ENCODE peak calls at places on chromosomes 1 and 21, in five cellular contexts. One of them, this sample, is unnamed.
A peak's percentile ranks its signal among the peaks of the same experiment; 100 is the strongest.

GRCh38 chr1:235642021-235642942 is 7.3 kb downstream of the GNG4 start:
- DNase-seq in esophagus squamous epithelium: no peak
- DNase-seq in PC-3: peak; percentile 61
- DNase-seq in CD8-positive, alpha-beta T cell: peak; percentile 45
- DNase-seq in fibroblast of the aortic adventitia: no peak
- DNase-seq in this sample: no peak

GRCh38 chr1:29343908-29344307 is 107.6 kb downstream of the PTPRU start:
- DNase-seq in esophagus squamous epithelium: no peak
- DNase-seq in PC-3: no peak
- DNase-seq in CD8-positive, alpha-beta T cell: no peak
- DNase-seq in fibroblast of the aortic adventitia: no peak
- DNase-seq in this sample: no peak

GRCh38 chr1:43074244-43074643 is 97.8 kb downstream of the EBNA1BP2 start:
- DNase-seq in esophagus squamous epithelium: no peak
- DNase-seq in PC-3: peak; percentile 70
- DNase-seq in CD8-positive, alpha-beta T cell: no peak
- DNase-seq in fibroblast of the aortic adventitia: no peak
- DNase-seq in this sample: no peak

GRCh38 chr21:38175321-38175720 is 81.5 kb upstream of the KCNJ15 start:
- DNase-seq in esophagus squamous epithelium: no peak
- DNase-seq in PC-3: no peak
- DNase-seq in CD8-positive, alpha-beta T cell: no peak
- DNase-seq in fibroblast of the aortic adventitia: peak; percentile 38
- DNase-seq in this sample: no peak

GRCh38 chr1:155983191-155984023 is 5.1 kb upstream of the ARHGEF2 start:
- DNase-seq in esophagus squamous epithelium: no peak
- DNase-seq in PC-3: peak; percentile 70
- DNase-seq in CD8-positive, alpha-beta T cell: no peak
- DNase-seq in fibroblast of the aortic adventitia: peak; percentile 100
- DNase-seq in this sample: peak; percentile 85

GRCh38 chr1:13593511-13594131 is 10.0 kb downstream of the PDPN start:
- DNase-seq in esophagus squamous epithelium: no peak
- DNase-seq in PC-3: peak; percentile 43
- DNase-seq in CD8-positive, alpha-beta T cell: no peak
- DNase-seq in fibroblast of the aortic adventitia: peak; percentile 79
- DNase-seq in this sample: peak; percentile 75

GRCh38 chr1:19616489-19616888 is 27.6 kb upstream of the NBL1 start:
- DNase-seq in esophagus squamous epithelium: no peak
- DNase-seq in PC-3: peak; percentile 48
- DNase-seq in CD8-positive, alpha-beta T cell: no peak
- DNase-seq in fibroblast of the aortic adventitia: peak; percentile 64
- DNase-seq in this sample: no peak

GRCh38 chr1:180632326-180633088 is 685 bp downstream of the XPR1 start:
- DNase-seq in esophagus squamous epithelium: no peak
- DNase-seq in PC-3: peak; percentile 19
- DNase-seq in CD8-positive, alpha-beta T cell: peak; percentile 16
- DNase-seq in fibroblast of the aortic adventitia: peak; percentile 18
- DNase-seq in this sample: no peak

GRCh38 chr1:11339346-11340247 is 66.6 kb downstream of the UBIAD1 start:
- DNase-seq in esophagus squamous epithelium: no peak
- DNase-seq in PC-3: peak; percentile 31
- DNase-seq in CD8-positive, alpha-beta T cell: no peak
- DNase-seq in fibroblast of the aortic adventitia: no peak
- DNase-seq in this sample: no peak

GRCh38 chr1:3187415-3188149 is 118.6 kb downstream of the PRDM16 start:
- DNase-seq in esophagus squamous epithelium: no peak
- DNase-seq in PC-3: no peak
- DNase-seq in CD8-positive, alpha-beta T cell: no peak
- DNase-seq in fibroblast of the aortic adventitia: no peak
- DNase-seq in this sample: no peak

GRCh38 chr1:53508991-53509663 is 49.9 kb downstream of the DMRTB1 start:
- DNase-seq in esophagus squamous epithelium: no peak
- DNase-seq in PC-3: no peak
- DNase-seq in CD8-positive, alpha-beta T cell: no peak
- DNase-seq in fibroblast of the aortic adventitia: peak; percentile 31
- DNase-seq in this sample: no peak

DNA sequence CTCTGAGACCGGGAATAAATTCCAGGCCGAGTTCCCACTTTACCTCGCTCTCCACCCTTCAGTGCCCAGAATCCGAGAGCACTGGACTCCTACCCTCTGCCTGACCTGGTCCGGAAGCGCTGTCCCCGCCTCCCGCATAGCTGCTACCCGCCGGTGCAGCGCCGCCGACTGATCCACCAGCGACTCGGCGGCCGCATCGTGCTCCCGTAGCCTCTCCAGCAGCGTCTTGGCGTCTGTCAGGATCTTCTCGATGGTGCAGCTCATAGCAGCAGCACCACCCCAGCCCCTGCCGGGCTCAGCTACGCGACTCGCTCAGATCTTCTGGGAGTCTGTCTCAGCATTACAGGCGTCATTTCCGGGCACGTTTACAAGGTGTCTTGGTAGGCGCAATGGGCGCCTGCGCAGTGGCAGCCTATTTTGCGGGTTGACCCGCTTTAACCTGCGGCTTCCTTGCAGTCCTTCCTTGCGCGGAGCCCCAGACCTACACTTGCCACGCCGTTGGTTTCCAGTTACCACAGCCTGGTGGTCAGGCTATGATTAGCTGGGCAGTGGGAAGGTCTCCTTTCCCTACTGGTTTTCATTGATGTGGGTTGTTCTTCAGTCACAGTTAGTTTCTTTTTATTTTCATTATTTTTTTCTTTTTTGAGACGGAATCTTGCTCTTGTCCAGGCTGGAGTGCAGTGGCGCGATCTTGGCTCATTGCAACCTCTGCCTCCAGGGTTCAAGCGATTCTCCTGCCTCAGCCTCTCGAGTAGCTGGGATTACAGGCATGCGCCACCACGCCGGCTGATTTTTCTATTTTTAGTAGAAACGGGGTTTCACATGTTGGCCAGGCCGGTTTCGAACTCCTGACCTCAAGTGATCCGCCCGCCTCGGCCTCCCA is at the start of gene SIKE1:
- DNase-seq in esophagus squamous epithelium: peak; percentile 73
- DNase-seq in PC-3: peak; percentile 95
- DNase-seq in CD8-positive, alpha-beta T cell: peak; percentile 87
- DNase-seq in fibroblast of the aortic adventitia: peak; percentile 92
- DNase-seq in this sample: peak; percentile 91
- TF ChIP-seq CTCF in esophagus squamous epithelium: peak; percentile 24
- TF ChIP-seq CTCF in PC-3: no peak
- TF ChIP-seq CTCF in CD8-positive, alpha-beta T cell: no peak
- TF ChIP-seq CTCF in fibroblast of the aortic adventitia: no peak
- TF ChIP-seq CTCF in this sample: peak; percentile 3

GRCh38 chr1:152108899-152109222 is 6.4 kb downstream of the TCHH start:
- DNase-seq in esophagus squamous epithelium: no peak
- DNase-seq in PC-3: no peak
- DNase-seq in CD8-positive, alpha-beta T cell: no peak
- DNase-seq in fibroblast of the aortic adventitia: no peak
- DNase-seq in this sample: no peak

GRCh38 chr1:152110365-152110859 is 4.8 kb downstream of the TCHH start:
- DNase-seq in esophagus squamous epithelium: no peak
- DNase-seq in PC-3: peak; percentile 49
- DNase-seq in CD8-positive, alpha-beta T cell: no peak
- DNase-seq in fibroblast of the aortic adventitia: peak; percentile 48
- DNase-seq in this sample: no peak

GRCh38 chr1:152110860-152111514 is 4.3 kb downstream of the TCHH start:
- DNase-seq in esophagus squamous epithelium: no peak
- DNase-seq in PC-3: peak; percentile 50
- DNase-seq in CD8-positive, alpha-beta T cell: no peak
- DNase-seq in fibroblast of the aortic adventitia: peak; percentile 48
- DNase-seq in this sample: no peak

GRCh38 chr1:152109231-152109997 is 5.8 kb downstream of the TCHH start:
- DNase-seq in esophagus squamous epithelium: no peak
- DNase-seq in PC-3: peak; percentile 44
- DNase-seq in CD8-positive, alpha-beta T cell: no peak
- DNase-seq in fibroblast of the aortic adventitia: peak; percentile 18
- DNase-seq in this sample: no peak

GRCh38 chr1:152109998-152110294 is 5.3 kb downstream of the TCHH start:
- DNase-seq in esophagus squamous epithelium: no peak
- DNase-seq in PC-3: no peak
- DNase-seq in CD8-positive, alpha-beta T cell: no peak
- DNase-seq in fibroblast of the aortic adventitia: no peak
- DNase-seq in this sample: no peak
- H3K4me3 ChIP-seq in esophagus squamous epithelium: peak overlapping the region; percentile 49
- H3K4me3 ChIP-seq in PC-3: peak overlapping the region; percentile 71
- H3K4me3 ChIP-seq in CD8-positive, alpha-beta T cell: peak overlapping the region; percentile 61
- H3K4me3 ChIP-seq in fibroblast of the aortic adventitia: peak overlapping the region; percentile 64
- H3K4me3 ChIP-seq in this sample: peak overlapping the region; percentile 39

GRCh38 chr1:39508857-39509305 is 17.4 kb downstream of the BMP8A start:
- DNase-seq in esophagus squamous epithelium: no peak
- DNase-seq in PC-3: no peak
- DNase-seq in CD8-positive, alpha-beta T cell: no peak
- DNase-seq in fibroblast of the aortic adventitia: peak; percentile 25
- DNase-seq in this sample: no peak
- TF ChIP-seq CTCF in esophagus squamous epithelium: no peak
- TF ChIP-seq CTCF in PC-3: no peak
- TF ChIP-seq CTCF in CD8-positive, alpha-beta T cell: no peak
- TF ChIP-seq CTCF in fibroblast of the aortic adventitia: no peak
- TF ChIP-seq CTCF in this sample: no peak

GRCh38 chr1:167332503-167332902 is 111.8 kb downstream of the POU2F1 start:
- DNase-seq in esophagus squamous epithelium: no peak
- DNase-seq in PC-3: peak; percentile 51
- DNase-seq in CD8-positive, alpha-beta T cell: no peak
- DNase-seq in fibroblast of the aortic adventitia: peak; percentile 43
- DNase-seq in this sample: no peak
- H3K4me3 ChIP-seq in esophagus squamous epithelium: no peak overlapping the region
- H3K4me3 ChIP-seq in PC-3: no peak overlapping the region
- H3K4me3 ChIP-seq in CD8-positive, alpha-beta T cell: no peak overlapping the region
- H3K4me3 ChIP-seq in fibroblast of the aortic adventitia: no peak overlapping the region
- H3K4me3 ChIP-seq in this sample: no peak overlapping the region

GRCh38 chr1:206430031-206430983 is 40.0 kb upstream of the IKBKE start:
- DNase-seq in esophagus squamous epithelium: no peak
- DNase-seq in PC-3: peak; percentile 90
- DNase-seq in CD8-positive, alpha-beta T cell: no peak
- DNase-seq in fibroblast of the aortic adventitia: peak; percentile 87
- DNase-seq in this sample: no peak
- TF ChIP-seq CTCF in esophagus squamous epithelium: no peak
- TF ChIP-seq CTCF in PC-3: peak; percentile 46
- TF ChIP-seq CTCF in CD8-positive, alpha-beta T cell: no peak
- TF ChIP-seq CTCF in fibroblast of the aortic adventitia: peak; percentile 65
- TF ChIP-seq CTCF in this sample: no peak

DNA sequence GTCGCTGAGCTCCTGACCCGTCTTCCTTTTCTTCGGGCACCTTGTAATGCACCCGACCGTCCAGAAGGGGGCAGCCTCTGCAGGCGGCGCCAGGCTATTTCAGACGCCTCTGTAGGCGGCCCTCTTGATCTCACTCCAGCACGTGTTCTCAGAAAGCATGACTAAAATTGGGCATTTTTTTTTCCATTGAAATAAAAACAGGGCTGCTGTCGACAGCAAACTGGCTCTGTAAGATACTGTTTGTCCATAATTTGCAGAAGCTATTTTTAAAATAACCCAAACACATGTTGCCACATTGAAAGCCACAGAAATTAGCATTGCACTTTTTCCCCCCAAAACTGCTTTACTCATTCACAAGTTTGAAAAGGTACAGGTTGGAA is 78.0 kb downstream of the STUM start:
- DNase-seq in esophagus squamous epithelium: no peak
- DNase-seq in PC-3: peak; percentile 88
- DNase-seq in CD8-positive, alpha-beta T cell: peak; percentile 53
- DNase-seq in fibroblast of the aortic adventitia: peak; percentile 75
- DNase-seq in this sample: peak; percentile 37
- H3K4me3 ChIP-seq in esophagus squamous epithelium: no peak overlapping the region
- H3K4me3 ChIP-seq in PC-3: no peak overlapping the region
- H3K4me3 ChIP-seq in CD8-positive, alpha-beta T cell: peak overlapping the region; percentile 14
- H3K4me3 ChIP-seq in fibroblast of the aortic adventitia: no peak overlapping the region
- H3K4me3 ChIP-seq in this sample: no peak overlapping the region

DNA sequence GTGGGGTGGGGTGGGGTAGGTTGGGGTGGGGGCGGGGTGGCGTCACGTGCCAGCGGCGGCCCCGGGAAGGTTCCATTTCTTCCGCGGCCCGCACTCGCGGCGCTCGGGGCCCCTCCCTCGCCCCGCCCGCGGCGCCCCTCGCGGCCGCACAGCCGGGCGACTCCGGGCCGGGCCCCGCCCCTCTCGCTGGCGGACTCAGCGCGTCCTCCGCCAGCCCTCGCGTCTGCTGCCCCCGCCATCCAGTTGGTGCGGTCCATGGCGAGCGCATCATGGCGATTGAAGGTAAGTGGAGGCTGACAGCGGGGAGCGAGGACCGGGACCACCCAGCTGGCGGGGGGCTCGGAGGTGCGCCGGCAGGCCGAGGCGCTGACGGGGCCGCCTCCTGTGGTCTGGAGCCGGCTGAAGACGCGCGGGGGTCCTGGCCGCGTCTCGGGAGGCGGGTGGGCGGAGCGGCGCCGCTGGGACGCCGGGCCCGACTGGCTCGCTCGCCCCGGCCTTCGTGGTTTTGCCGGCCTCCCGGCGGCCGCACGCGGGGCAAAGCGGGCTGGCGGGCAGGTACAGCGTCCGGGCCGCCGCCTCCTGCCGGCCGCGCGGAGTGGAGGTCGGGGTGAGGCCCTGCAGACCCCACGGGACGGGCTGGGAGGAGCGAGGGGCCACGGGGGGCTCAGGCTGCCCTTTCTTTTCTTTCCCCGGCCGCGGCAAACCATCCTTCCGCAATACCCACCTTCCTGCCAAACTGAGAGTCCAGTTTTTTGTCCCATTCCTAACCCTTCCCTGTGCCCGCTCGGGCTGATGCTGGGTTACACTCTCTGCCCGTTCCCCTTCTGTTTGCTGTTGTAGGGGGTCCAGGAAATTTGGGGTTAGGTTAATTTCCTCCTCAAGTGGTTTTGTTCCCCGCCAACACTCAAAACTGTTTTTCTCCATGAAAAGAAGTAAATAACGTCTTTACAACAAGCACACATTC is at the start of gene SYT14:
- DNase-seq in esophagus squamous epithelium: no peak
- DNase-seq in PC-3: peak; percentile 63
- DNase-seq in CD8-positive, alpha-beta T cell: no peak
- DNase-seq in fibroblast of the aortic adventitia: peak; percentile 40
- DNase-seq in this sample: no peak
- TF ChIP-seq CTCF in esophagus squamous epithelium: no peak
- TF ChIP-seq CTCF in PC-3: peak; percentile 29
- TF ChIP-seq CTCF in CD8-positive, alpha-beta T cell: no peak
- TF ChIP-seq CTCF in fibroblast of the aortic adventitia: no peak
- TF ChIP-seq CTCF in this sample: peak; percentile 24

GRCh38 chr21:36700295-36700960 is 1.5 kb downstream of the SIM2 start:
- DNase-seq in esophagus squamous epithelium: no peak
- DNase-seq in PC-3: no peak
- DNase-seq in CD8-positive, alpha-beta T cell: no peak
- DNase-seq in fibroblast of the aortic adventitia: no peak
- DNase-seq in this sample: no peak
- H3K4me3 ChIP-seq in esophagus squamous epithelium: peak overlapping the region; percentile 73
- H3K4me3 ChIP-seq in PC-3: peak overlapping the region; percentile 95
- H3K4me3 ChIP-seq in CD8-positive, alpha-beta T cell: peak overlapping the region; percentile 15
- H3K4me3 ChIP-seq in fibroblast of the aortic adventitia: peak overlapping the region; percentile 9
- H3K4me3 ChIP-seq in this sample: no peak overlapping the region

DNA sequence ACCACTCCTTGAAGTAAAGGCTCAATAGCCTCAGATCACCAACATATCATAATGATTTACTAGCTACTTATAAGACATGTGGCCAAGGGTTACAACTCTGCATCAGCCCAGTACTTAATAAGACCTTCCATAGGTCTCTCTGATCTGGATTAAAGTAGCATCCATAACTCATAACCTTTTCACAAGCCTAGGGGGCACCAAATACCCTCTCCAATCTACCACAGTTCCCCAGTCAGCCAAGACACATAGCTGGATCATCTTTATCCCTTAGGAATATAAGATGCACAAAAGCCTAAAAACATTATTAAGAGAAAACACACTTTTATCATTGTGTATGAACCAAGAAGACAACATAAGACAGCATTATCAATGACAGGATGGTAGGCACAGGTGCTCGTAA is 22.1 kb downstream of the SSX2IP start:
- DNase-seq in esophagus squamous epithelium: no peak
- DNase-seq in PC-3: peak; percentile 28
- DNase-seq in CD8-positive, alpha-beta T cell: no peak
- DNase-seq in fibroblast of the aortic adventitia: peak; percentile 51
- DNase-seq in this sample: no peak
- TF ChIP-seq CTCF in esophagus squamous epithelium: no peak
- TF ChIP-seq CTCF in PC-3: peak; percentile 62
- TF ChIP-seq CTCF in CD8-positive, alpha-beta T cell: no peak
- TF ChIP-seq CTCF in fibroblast of the aortic adventitia: peak; percentile 41
- TF ChIP-seq CTCF in this sample: peak; percentile 29